ENCODE peak calls at places on chromosome 15, in six cellular contexts. One of them, this sample, is unnamed.

GRCh38 chr15:66654718-66655375 is 47.2 kb upstream of the SMAD6 start:
- DNase-seq in K562: peak; percentile 80
- DNase-seq in GM12878: no peak
- DNase-seq in A549: no peak
- DNase-seq in HepG2: no peak
- DNase-seq in H1: peak; percentile 72
- DNase-seq in this sample: no peak

GRCh38 chr15:44029003-44029402 is 166.1 kb downstream of the FRMD5 start:
- DNase-seq in K562: no peak
- DNase-seq in HepG2: no peak
- DNase-seq in GM12878: no peak
- DNase-seq in H1: no peak
- DNase-seq in A549: no peak
- DNase-seq in this sample: no peak

GRCh38 chr15:51750942-51751686 is at the start of gene TMOD2:
- DNase-seq in K562: peak; percentile 66
- DNase-seq in HepG2: no peak
- DNase-seq in GM12878: no peak
- DNase-seq in H1: peak; percentile 85
- DNase-seq in A549: peak; percentile 51
- DNase-seq in this sample: peak; percentile 26

GRCh38 chr15:62777657-62778056 is 264.9 kb upstream of the TPM1 start:
- DNase-seq in HepG2: no peak
- DNase-seq in GM12878: no peak
- DNase-seq in A549: no peak
- DNase-seq in H1: no peak
- DNase-seq in K562: no peak
- DNase-seq in this sample: peak; percentile 33

GRCh38 chr15:62745621-62746180 is 296.8 kb upstream of the TPM1 start:
- DNase-seq in H1: no peak
- DNase-seq in HepG2: no peak
- DNase-seq in K562: no peak
- DNase-seq in A549: no peak
- DNase-seq in GM12878: no peak
- DNase-seq in this sample: peak; percentile 18

GRCh38 chr15:30670056-30670455 is 44.1 kb downstream of the ARHGAP11B start:
- DNase-seq in H1: no peak
- DNase-seq in GM12878: no peak
- DNase-seq in HepG2: no peak
- DNase-seq in K562: no peak
- DNase-seq in A549: no peak
- DNase-seq in this sample: peak; percentile 17

GRCh38 chr15:86139828-86140227 is 60.2 kb downstream of the AGBL1 start:
- DNase-seq in GM12878: no peak
- DNase-seq in H1: peak; percentile 73
- DNase-seq in HepG2: no peak
- DNase-seq in A549: peak; percentile 11
- DNase-seq in K562: peak; percentile 3
- DNase-seq in this sample: no peak

GRCh38 chr15:66704783-66705113 is 2.7 kb downstream of the SMAD6 start:
- DNase-seq in K562: no peak
- DNase-seq in GM12878: no peak
- DNase-seq in HepG2: no peak
- DNase-seq in A549: no peak
- DNase-seq in H1: no peak
- DNase-seq in this sample: no peak

DNA sequence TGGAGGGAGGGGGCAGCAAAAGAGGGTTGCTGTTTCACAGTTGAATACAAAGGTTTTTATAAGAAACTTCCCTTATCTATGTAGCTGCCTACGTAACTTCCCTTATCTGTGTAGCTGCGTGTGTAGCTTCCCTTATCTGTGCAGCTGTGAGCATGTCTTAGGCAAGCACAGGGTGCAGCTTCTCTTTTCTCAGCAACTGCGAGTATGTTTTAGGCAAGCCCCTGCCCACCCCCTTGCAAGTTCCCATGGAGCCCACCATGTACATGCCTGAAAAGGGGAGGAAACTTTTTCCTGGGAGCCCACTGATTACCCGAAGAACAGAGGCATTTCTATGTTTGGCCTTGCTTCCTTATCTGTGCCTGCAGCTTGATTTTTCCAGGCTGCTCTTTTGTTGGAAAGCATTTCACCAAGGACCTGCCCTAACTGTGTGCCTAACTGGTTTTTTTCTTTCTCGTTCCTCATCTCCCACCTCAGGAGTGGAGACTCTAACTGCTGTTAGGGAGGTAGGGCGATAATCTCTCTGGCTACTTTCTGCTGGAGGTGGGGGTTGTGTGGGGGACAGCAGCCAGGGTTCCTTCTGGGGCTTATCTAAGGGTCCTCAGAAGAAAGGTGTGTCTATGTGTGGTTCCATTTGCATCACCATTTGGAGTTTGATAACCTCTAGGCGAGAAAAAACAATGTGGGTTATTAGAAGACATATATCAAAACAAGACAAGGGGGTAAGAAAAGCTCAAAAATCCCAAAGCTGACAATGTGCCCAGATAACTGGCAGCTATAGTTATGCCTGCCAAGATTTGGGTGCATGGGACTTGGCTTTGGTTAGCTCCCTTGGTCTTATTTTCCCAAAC is 26.0 kb downstream of the SORD start:
- DNase-seq in GM12878: no peak
- DNase-seq in HepG2: no peak
- DNase-seq in K562: peak; percentile 94
- DNase-seq in H1: no peak
- DNase-seq in A549: no peak
- DNase-seq in this sample: peak; percentile 40
- TF ChIP-seq RFX5 in GM12878: no peak
- TF ChIP-seq RFX5 in HepG2: no peak
- TF ChIP-seq RFX5 in K562: no peak
- TF ChIP-seq RFX5 in H1: no peak
- TF ChIP-seq RFX5 in A549: no peak
- TF ChIP-seq RFX5 in this sample: no peak

GRCh38 chr15:89305395-89305794 is 29.2 kb downstream of the POLG start:
- DNase-seq in HepG2: no peak
- DNase-seq in K562: no peak
- DNase-seq in GM12878: no peak
- DNase-seq in H1: no peak
- DNase-seq in A549: no peak
- DNase-seq in this sample: no peak

GRCh38 chr15:89301304-89302089 is 33.1 kb downstream of the POLG start:
- DNase-seq in A549: no peak
- DNase-seq in K562: no peak
- DNase-seq in H1: no peak
- DNase-seq in GM12878: no peak
- DNase-seq in HepG2: no peak
- DNase-seq in this sample: no peak

GRCh38 chr15:89303986-89304385 is 30.6 kb downstream of the POLG start:
- DNase-seq in HepG2: no peak
- DNase-seq in GM12878: no peak
- DNase-seq in H1: no peak
- DNase-seq in A549: no peak
- DNase-seq in K562: no peak
- DNase-seq in this sample: peak; percentile 55

GRCh38 chr15:89299896-89300295 is 34.7 kb downstream of the POLG start:
- DNase-seq in HepG2: no peak
- DNase-seq in K562: no peak
- DNase-seq in GM12878: no peak
- DNase-seq in A549: no peak
- DNase-seq in H1: no peak
- DNase-seq in this sample: peak; percentile 64
- TF ChIP-seq RFX5 in HepG2: no peak
- TF ChIP-seq RFX5 in K562: no peak
- TF ChIP-seq RFX5 in GM12878: no peak
- TF ChIP-seq RFX5 in A549: no peak
- TF ChIP-seq RFX5 in H1: no peak
- TF ChIP-seq RFX5 in this sample: no peak

GRCh38 chr15:60373745-60374144 is 24.0 kb downstream of the ANXA2 start:
- DNase-seq in A549: no peak
- DNase-seq in K562: no peak
- DNase-seq in H1: no peak
- DNase-seq in HepG2: no peak
- DNase-seq in GM12878: no peak
- DNase-seq in this sample: no peak

GRCh38 chr15:60374209-60374608 is 23.6 kb downstream of the ANXA2 start:
- DNase-seq in HepG2: no peak
- DNase-seq in H1: no peak
- DNase-seq in GM12878: no peak
- DNase-seq in A549: no peak
- DNase-seq in K562: no peak
- DNase-seq in this sample: no peak

GRCh38 chr15:60372756-60373155 is 25.0 kb downstream of the ANXA2 start:
- DNase-seq in HepG2: no peak
- DNase-seq in A549: no peak
- DNase-seq in H1: no peak
- DNase-seq in GM12878: no peak
- DNase-seq in K562: no peak
- DNase-seq in this sample: no peak

GRCh38 chr15:60372223-60372622 is 25.6 kb downstream of the ANXA2 start:
- DNase-seq in H1: no peak
- DNase-seq in HepG2: no peak
- DNase-seq in GM12878: no peak
- DNase-seq in A549: no peak
- DNase-seq in K562: no peak
- DNase-seq in this sample: no peak

DNA sequence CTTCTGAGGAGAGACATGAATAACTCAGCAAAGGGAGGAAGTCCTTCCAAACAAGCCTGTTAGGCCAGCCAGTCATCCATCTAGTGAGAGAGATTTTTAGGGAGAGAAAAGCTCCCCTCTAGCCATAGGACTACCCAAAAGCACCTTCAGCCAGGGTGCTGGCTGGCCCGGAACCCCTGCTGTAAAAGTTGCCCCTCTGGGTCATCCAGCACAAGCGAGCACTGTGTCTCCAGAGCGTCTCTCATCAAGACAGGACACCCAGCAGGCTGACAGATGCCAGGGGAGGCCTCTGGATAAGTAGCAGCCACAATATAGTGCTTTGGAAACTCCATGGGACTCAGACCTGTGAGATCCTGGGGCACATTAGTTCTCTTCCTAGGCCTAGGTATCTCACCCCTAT is 24.5 kb downstream of the ANXA2 start:
- DNase-seq in GM12878: no peak
- DNase-seq in K562: no peak
- DNase-seq in H1: no peak
- DNase-seq in A549: no peak
- DNase-seq in HepG2: no peak
- DNase-seq in this sample: no peak
- TF ChIP-seq RFX5 in GM12878: no peak
- TF ChIP-seq RFX5 in K562: no peak
- TF ChIP-seq RFX5 in H1: no peak
- TF ChIP-seq RFX5 in A549: no peak
- TF ChIP-seq RFX5 in HepG2: no peak
- TF ChIP-seq RFX5 in this sample: no peak

DNA sequence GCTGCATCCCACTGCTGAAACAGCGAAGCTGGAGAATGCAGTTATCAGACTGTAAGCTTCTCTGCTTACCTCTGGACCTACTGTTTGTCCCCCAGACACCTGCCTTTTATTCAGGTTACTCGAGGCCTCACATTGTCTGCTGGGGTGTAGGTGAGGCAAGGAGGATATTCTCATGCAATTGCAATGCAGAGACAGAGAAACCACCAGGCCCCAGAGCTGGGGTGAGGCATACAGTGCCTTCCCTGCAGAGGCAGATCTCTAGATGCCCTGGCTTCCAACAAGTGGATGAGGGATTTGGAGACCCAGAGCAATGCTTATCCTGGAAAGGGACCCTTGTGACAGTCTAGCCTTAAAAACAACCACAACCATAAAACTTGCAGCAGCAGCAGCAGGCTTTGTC is 263.4 kb upstream of the ST8SIA2 start:
- DNase-seq in HepG2: no peak
- DNase-seq in K562: no peak
- DNase-seq in A549: no peak
- DNase-seq in H1: no peak
- DNase-seq in GM12878: no peak
- DNase-seq in this sample: no peak
- TF ChIP-seq RFX5 in HepG2: no peak
- TF ChIP-seq RFX5 in K562: no peak
- TF ChIP-seq RFX5 in A549: no peak
- TF ChIP-seq RFX5 in H1: no peak
- TF ChIP-seq RFX5 in GM12878: no peak
- TF ChIP-seq RFX5 in this sample: no peak

GRCh38 chr15:38878026-38878425 is 313.4 kb upstream of the RASGRP1 start:
- DNase-seq in A549: no peak
- DNase-seq in H1: no peak
- DNase-seq in K562: no peak
- DNase-seq in GM12878: no peak
- DNase-seq in HepG2: no peak
- DNase-seq in this sample: peak; percentile 43

GRCh38 chr15:38878946-38879345 is 314.3 kb upstream of the RASGRP1 start:
- DNase-seq in GM12878: no peak
- DNase-seq in A549: no peak
- DNase-seq in HepG2: no peak
- DNase-seq in H1: no peak
- DNase-seq in K562: no peak
- DNase-seq in this sample: no peak

GRCh38 chr15:38876211-38876610 is 311.6 kb upstream of the RASGRP1 start:
- DNase-seq in GM12878: no peak
- DNase-seq in H1: no peak
- DNase-seq in HepG2: no peak
- DNase-seq in K562: no peak
- DNase-seq in A549: no peak
- DNase-seq in this sample: peak; percentile 35

GRCh38 chr15:38876621-38877020 is 312.0 kb upstream of the RASGRP1 start:
- DNase-seq in H1: no peak
- DNase-seq in K562: no peak
- DNase-seq in A549: no peak
- DNase-seq in HepG2: no peak
- DNase-seq in GM12878: no peak
- DNase-seq in this sample: peak; percentile 45

DNA sequence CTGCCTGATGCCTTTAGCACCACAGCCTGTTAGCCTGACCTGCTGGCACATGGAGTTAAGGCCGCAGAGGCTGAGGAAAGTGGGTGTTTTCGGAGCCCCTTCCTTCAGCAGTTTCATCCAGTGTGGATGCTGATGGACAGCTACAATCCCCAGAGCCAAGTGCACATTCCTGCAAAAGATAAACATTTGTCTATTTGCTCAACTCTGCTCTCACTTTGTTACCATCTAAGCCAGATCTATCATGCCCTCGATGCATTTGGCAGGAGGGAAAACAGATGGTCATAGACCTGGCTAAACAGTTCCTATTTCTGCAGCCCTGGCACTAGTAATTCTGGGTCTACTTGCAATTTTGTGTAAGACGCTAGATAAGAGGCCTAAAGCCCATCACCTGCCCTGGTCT is 312.9 kb upstream of the RASGRP1 start:
- DNase-seq in GM12878: no peak
- DNase-seq in HepG2: peak; percentile 34
- DNase-seq in H1: no peak
- DNase-seq in A549: no peak
- DNase-seq in K562: no peak
- DNase-seq in this sample: no peak
- TF ChIP-seq RFX5 in GM12878: no peak
- TF ChIP-seq RFX5 in HepG2: no peak
- TF ChIP-seq RFX5 in H1: no peak
- TF ChIP-seq RFX5 in A549: no peak
- TF ChIP-seq RFX5 in K562: no peak
- TF ChIP-seq RFX5 in this sample: no peak

DNA sequence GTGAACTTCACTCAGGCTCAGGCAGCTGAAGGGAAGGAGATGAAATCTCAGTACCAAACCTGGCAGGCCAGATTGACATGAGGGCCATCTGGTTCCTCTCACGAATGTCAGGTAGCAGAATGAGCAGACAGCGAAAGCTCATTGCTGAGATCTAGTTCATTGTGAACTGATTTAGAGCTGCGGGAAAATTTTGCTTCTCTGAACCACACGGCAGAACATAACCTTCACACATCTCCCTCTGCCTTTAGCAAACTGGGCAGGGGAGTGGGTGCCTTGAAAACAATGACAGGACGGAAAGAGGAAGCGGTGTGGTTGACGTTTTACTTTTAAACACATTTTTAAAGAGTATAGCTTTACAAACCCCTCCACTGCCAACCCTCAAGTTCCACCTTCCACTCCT is 26.2 kb upstream of the GOLGA8B start:
- DNase-seq in GM12878: peak; percentile 15
- DNase-seq in A549: no peak
- DNase-seq in H1: no peak
- DNase-seq in HepG2: no peak
- DNase-seq in K562: no peak
- DNase-seq in this sample: no peak
- TF ChIP-seq RFX5 in GM12878: no peak
- TF ChIP-seq RFX5 in A549: no peak
- TF ChIP-seq RFX5 in H1: no peak
- TF ChIP-seq RFX5 in HepG2: no peak
- TF ChIP-seq RFX5 in K562: no peak
- TF ChIP-seq RFX5 in this sample: no peak